ENCODE peak calls at places on chromosomes 16 and 17, in nine cellular contexts. G, H, X, P, N, D, T, F and W are unnamed samples.

GRCh38 chr16:27199747-27200146 is 3.6 kb upstream of the KDM8 start:
- DNase-seq in G (peak; percentile 33), H (no peak), X (no peak), P (no peak), N (no peak), D (no peak), T (no peak), F (peak; percentile 85), W (no peak)

GRCh38 chr16:85195271-85195647 is 83.0 kb upstream of the CIBAR2 start:
- DNase-seq in G (no peak), H (no peak), X (no peak), P (no peak), N (peak; percentile 15), D (no peak), T (no peak), F (no peak), W (no peak)

GRCh38 chr16:27427538-27427937 is 25.6 kb downstream of the IL21R start:
- DNase-seq in G (no peak), H (no peak), X (no peak), P (peak; percentile 34), N (no peak), D (no peak), T (no peak), F (no peak), W (no peak)

GRCh38 chr17:65054602-65055001 is 1.9 kb downstream of the GNA13 start:
- DNase-seq in G (no peak), H (no peak), X (no peak), P (no peak), N (no peak), D (no peak), T (no peak), F (no peak), W (no peak)

GRCh38 chr16:82524939-82525338 is 101.8 kb upstream of the CDH13 start:
- DNase-seq in G (peak; percentile 25), H (no peak), X (no peak), P (no peak), N (no peak), D (no peak), T (no peak), F (no peak), W (peak; percentile 52)

GRCh38 chr16:11224894-11225676 is 30.9 kb downstream of the SOCS1 start:
- DNase-seq in G (no peak), H (no peak), X (no peak), P (no peak), N (peak; percentile 56), D (no peak), T (peak; percentile 65), F (peak; percentile 92), W (no peak)

GRCh38 chr17:57918017-57918895 is 37.0 kb downstream of the CUEDC1 start:
- DNase-seq in G (peak; percentile 70), H (no peak), X (no peak), P (no peak), N (no peak), D (no peak), T (no peak), F (no peak), W (peak; percentile 59)

GRCh38 chr17:77332981-77333685 is 192.4 kb downstream of the SEC14L1 start:
- DNase-seq in G (peak; percentile 96), H (no peak), X (peak; percentile 35), P (peak; percentile 27), N (peak; percentile 30), D (no peak), T (peak; percentile 5), F (peak; percentile 50), W (peak; percentile 89)

GRCh38 chr16:77409311-77409710 is 25.5 kb downstream of the ADAMTS18 start:
- DNase-seq in G (no peak), H (no peak), X (no peak), P (no peak), N (no peak), D (peak; percentile 6), T (no peak), F (no peak), W (no peak)

GRCh38 chr17:29241015-29241963 is 5.4 kb upstream of the CRYBA1 start:
- DNase-seq in G (peak; percentile 73), H (no peak), X (peak; percentile 36), P (no peak), N (peak; percentile 59), D (peak; percentile 99), T (peak; percentile 21), F (peak; percentile 36), W (peak; percentile 31)

GRCh38 chr17:3927628-3928010 is 11.4 kb upstream of the P2RX1 start:
- DNase-seq in G (peak; percentile 44), H (no peak), X (no peak), P (no peak), N (no peak), D (no peak), T (no peak), F (no peak), W (peak; percentile 39)

GRCh38 chr17:14488958-14489550 is 188.2 kb downstream of the HS3ST3B1 start:
- DNase-seq in G (no peak), H (no peak), X (no peak), P (no peak), N (no peak), D (no peak), T (no peak), F (no peak), W (no peak)

GRCh38 chr17:7557825-7558543 is 566 bp upstream of the TNFSF13 start:
- DNase-seq in G (peak; percentile 22), H (peak; percentile 95), X (peak; percentile 59), P (no peak), N (peak; percentile 93), D (peak; percentile 30), T (peak; percentile 93), F (peak; percentile 42), W (peak; percentile 63)

GRCh38 chr17:42675348-42675983 is 1.3 kb downstream of the PLEKHH3 start:
- DNase-seq in G (peak; percentile 65), H (no peak), X (no peak), P (no peak), N (peak; percentile 79), D (no peak), T (no peak), F (no peak), W (peak; percentile 26)

GRCh38 chr16:89562939-89563338 is 2.5 kb downstream of the RPL13 start:
- DNase-seq in G (no peak), H (no peak), X (no peak), P (no peak), N (no peak), D (no peak), T (no peak), F (no peak), W (no peak)

GRCh38 chr17:80637286-80637703 is 92.7 kb downstream of the RPTOR start:
- DNase-seq in G (no peak), H (no peak), X (no peak), P (no peak), N (no peak), D (no peak), T (no peak), F (peak; percentile 30), W (no peak)

GRCh38 chr17:28747046-28747691 is 3.4 kb downstream of the TRAF4 start:
- DNase-seq in G (peak; percentile 58), H (no peak), X (peak; percentile 23), P (no peak), N (peak; percentile 34), D (no peak), T (peak; percentile 83), F (no peak), W (no peak)

GRCh38 chr17:29620271-29620670 is 2.4 kb downstream of the CORO6 start:
- DNase-seq in G (peak; percentile 78), H (no peak), X (no peak), P (no peak), N (no peak), D (no peak), T (no peak), F (no peak), W (peak; percentile 49)